ENCODE peak calls at places on chromosomes 13 and 19, in seven cellular contexts. T is ovary; K is HepG2; H is CD4-positive, CD25-positive, alpha-beta regulatory T cell; E is mammary epithelial cell; R is psoas muscle; G is CD8-positive, alpha-beta memory T cell. J is an unnamed sample.

GRCh38 chr19:58571575-58571947 is 1.6 kb downstream of the MZF1 start:
- DNase-seq in T (peak; percentile 23), K (no peak), H (no peak), E (no peak), R (no peak), G (no peak), J (no peak)

GRCh38 chr13:101535192-101535746 is 82.8 kb downstream of the ITGBL1 start:
- DNase-seq in T (no peak), K (no peak), H (no peak), E (no peak), R (no peak), G (no peak), J (no peak)

GRCh38 chr19:43901395-43902390 is 33.4 kb downstream of the ZNF45 start:
- DNase-seq in T (peak; percentile 86), K (peak; percentile 80), H (peak; percentile 53), E (peak; percentile 84), R (peak; percentile 83), G (peak; percentile 68), J (peak; percentile 91)

GRCh38 chr13:71515639-71516038 is 351.4 kb downstream of the DACH1 start:
- DNase-seq in T (no peak), K (no peak), H (no peak), E (no peak), R (no peak), G (no peak), J (no peak)

GRCh38 chr13:73922728-73923393 is 211.3 kb downstream of the KLF12 start:
- DNase-seq in T (no peak), K (no peak), H (no peak), E (no peak), R (no peak), G (no peak), J (no peak)

GRCh38 chr13:91745962-91746361 is 347.5 kb downstream of the GPC5 start:
- DNase-seq in T (no peak), K (no peak), H (no peak), E (no peak), R (no peak), G (no peak), J (no peak)

GRCh38 chr13:73187106-73187505 is 128.3 kb downstream of the KLF5 start:
- DNase-seq in T (no peak), K (no peak), H (no peak), E (no peak), R (no peak), G (no peak), J (no peak)

GRCh38 chr19:13797870-13798269 is 2.6 kb downstream of the ZSWIM4 start:
- DNase-seq in T (no peak), K (no peak), H (no peak), E (peak; percentile 80), R (no peak), G (no peak), J (no peak)

GRCh38 chr13:32932376-32932775 is 83.8 kb upstream of the KL start:
- DNase-seq in T (no peak), K (no peak), H (no peak), E (no peak), R (no peak), G (no peak), J (no peak)

GRCh38 chr19:55158848-55159793 is 1.6 kb upstream of the TNNI3 start:
- DNase-seq in T (no peak), K (no peak), H (no peak), E (no peak), R (peak; percentile 68), G (no peak), J (peak; percentile 84)

GRCh38 chr13:77345150-77345780 is 18.4 kb upstream of the MYCBP2 start:
- DNase-seq in T (no peak), K (no peak), H (no peak), E (no peak), R (no peak), G (no peak), J (no peak)

GRCh38 chr19:15238639-15239155 is 6.4 kb upstream of the EPHX3 start:
- DNase-seq in T (no peak), K (no peak), H (no peak), E (no peak), R (no peak), G (no peak), J (peak; percentile 50)

GRCh38 chr19:45477713-45478453 is 10.1 kb downstream of the FOSB start:
- DNase-seq in T (no peak), K (no peak), H (no peak), E (no peak), R (no peak), G (peak; percentile 63), J (no peak)

GRCh38 chr13:56670563-56670962 is 470.2 kb upstream of the PRR20A start:
- DNase-seq in T (no peak), K (no peak), H (no peak), E (no peak), R (no peak), G (no peak), J (no peak)

GRCh38 chr19:38869836-38870607 is 8.1 kb downstream of the RINL start:
- DNase-seq in T (peak; percentile 87), K (no peak), H (peak; percentile 93), E (peak; percentile 46), R (peak; percentile 89), G (peak; percentile 96), J (peak; percentile 88)

GRCh38 chr13:104773775-104774174 is 1707.6 kb upstream of the SLC10A2 start:
- DNase-seq in T (no peak), K (peak; percentile 8), H (no peak), E (peak; percentile 32), R (no peak), G (no peak), J (no peak)

GRCh38 chr19:49890349-49891311 is 6.1 kb downstream of the IL4I1 start:
- DNase-seq in T (no peak), K (no peak), H (peak; percentile 66), E (peak; percentile 48), R (no peak), G (peak; percentile 71), J (no peak)

GRCh38 chr13:109780880-109781383 is 5.5 kb downstream of the IRS2 start:
- DNase-seq in T (no peak), K (no peak), H (no peak), E (no peak), R (peak; percentile 32), G (no peak), J (no peak)

GRCh38 chr19:2494084-2494446 is 18.1 kb downstream of the GADD45B start:
- DNase-seq in T (no peak), K (no peak), H (no peak), E (peak; percentile 34), R (peak; percentile 46), G (no peak), J (no peak)

GRCh38 chr19:2494447-2495129 is 18.7 kb downstream of the GADD45B start:
- DNase-seq in T (peak; percentile 76), K (no peak), H (peak; percentile 60), E (peak; percentile 43), R (peak; percentile 88), G (peak; percentile 71), J (peak; percentile 83)

GRCh38 chr19:2497186-2497585 is 21.3 kb downstream of the GADD45B start:
- DNase-seq in T (no peak), K (no peak), H (no peak), E (no peak), R (no peak), G (no peak), J (no peak)

GRCh38 chr19:2495651-2496316 is 19.9 kb downstream of the GADD45B start:
- DNase-seq in T (peak; percentile 46), K (no peak), H (no peak), E (no peak), R (peak; percentile 83), G (no peak), J (peak; percentile 77)

DNA sequence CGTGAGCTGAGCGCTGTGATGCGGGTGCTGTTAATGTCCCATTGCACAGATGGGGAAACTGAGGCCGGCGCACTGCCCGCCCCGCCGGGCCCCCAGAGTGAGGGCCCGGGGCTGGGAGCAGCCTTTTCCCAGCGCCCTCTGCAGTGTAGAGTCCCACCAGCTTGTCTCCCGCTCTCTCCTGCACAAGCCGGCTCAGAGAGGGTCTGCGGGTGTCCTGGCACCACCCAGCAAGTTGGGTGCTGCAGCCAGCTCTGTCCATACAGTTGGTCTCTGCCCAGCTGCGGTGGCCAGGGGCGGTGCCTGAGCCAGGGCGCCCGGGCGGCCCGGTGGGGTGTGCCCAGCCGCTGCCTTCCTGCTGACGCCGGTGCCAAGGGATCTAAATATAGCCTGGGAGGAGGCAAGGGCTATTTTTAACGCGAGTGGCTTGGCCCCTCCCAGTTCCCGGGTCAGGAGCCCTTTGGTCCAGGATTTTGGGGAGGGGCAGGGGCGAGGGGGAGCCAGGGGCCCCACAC is 19.3 kb downstream of the GADD45B start:
- DNase-seq in T (peak; percentile 69), K (no peak), H (no peak), E (peak; percentile 55), R (peak; percentile 93), G (no peak), J (peak; percentile 83)
- H3K4me1 ChIP-seq in T (peaks cover 11% of the 10 kb centered on the region), K (peaks cover 54% of the 10 kb centered on the region), H (peaks cover 18% of the 10 kb centered on the region), E (peaks cover 40% of the 10 kb centered on the region), R (peaks cover 35% of the 10 kb centered on the region), G (peaks cover 19% of the 10 kb centered on the region), J (peaks cover 17% of the 10 kb centered on the region)

DNA sequence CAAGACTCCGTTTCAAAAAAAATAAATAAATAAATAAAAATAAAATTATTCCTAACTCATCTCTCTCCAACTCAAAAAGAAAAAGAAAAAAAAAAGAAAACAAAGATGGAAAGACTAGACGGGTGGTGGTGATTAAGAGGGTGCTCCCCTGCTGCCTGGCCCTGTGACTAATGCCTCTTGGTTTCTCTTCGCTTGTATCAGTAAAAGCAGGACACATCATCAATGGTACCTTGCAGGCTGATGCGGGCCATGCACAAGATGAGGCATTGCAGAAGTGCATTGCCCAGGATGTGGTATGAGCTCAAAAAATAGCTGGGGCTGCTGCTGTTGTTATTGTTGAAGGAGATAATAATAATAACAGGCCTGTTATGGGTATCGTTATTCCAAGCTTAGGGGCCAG is 14.6 kb downstream of the ACER1 start:
- DNase-seq in T (no peak), K (no peak), H (no peak), E (peak; percentile 37), R (no peak), G (no peak), J (no peak)
- H3K4me1 ChIP-seq in T (no peaks in the 10 kb centered on the region), K (no peaks in the 10 kb centered on the region), H (no peaks in the 10 kb centered on the region), E (no peaks in the 10 kb centered on the region), R (no peaks in the 10 kb centered on the region), G (no peaks in the 10 kb centered on the region), J (no peaks in the 10 kb centered on the region)

DNA sequence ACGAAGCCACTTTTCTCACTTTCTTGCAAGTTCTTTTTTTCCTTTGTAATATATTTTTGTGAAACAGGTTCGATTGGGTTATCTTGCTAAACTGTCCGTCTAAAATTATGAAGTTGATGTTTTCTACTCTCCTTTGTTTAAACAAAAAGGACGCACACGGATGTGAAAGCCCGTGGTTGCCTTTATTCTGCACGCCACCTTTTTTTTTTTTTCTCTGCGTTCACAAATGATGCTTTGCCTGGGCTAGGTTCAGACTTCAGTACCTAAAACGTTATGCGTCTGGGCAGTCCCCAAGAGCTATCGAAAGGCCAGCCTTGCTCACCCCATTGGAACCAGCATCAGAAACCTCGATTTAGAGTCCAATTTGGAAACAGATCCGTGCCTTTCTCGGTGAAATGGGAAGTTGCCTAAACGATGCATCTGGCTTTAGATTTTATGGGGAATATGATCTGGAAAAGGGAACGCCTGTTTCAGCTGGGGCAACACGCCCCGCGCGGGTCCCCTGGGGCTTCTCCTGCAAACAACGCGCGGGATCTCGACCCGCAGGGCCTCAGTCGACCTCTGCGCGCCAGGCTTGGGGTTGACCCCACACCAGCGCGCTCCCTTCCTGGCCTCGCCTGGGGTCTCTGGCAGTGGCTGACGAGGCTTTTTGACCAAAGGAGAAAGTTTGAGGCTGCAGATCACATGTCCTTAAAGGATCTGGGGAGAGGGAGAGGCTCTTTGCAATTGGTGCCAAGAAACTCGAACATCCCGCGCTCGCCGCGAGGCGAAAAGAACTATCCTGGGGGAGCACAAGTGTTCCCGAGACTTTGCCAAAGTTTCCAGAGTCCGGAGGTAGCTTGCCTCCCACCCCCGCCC is 114.0 kb downstream of the KCNRG start:
- DNase-seq in T (no peak), K (no peak), H (no peak), E (no peak), R (peak; percentile 75), G (no peak), J (no peak)
- H3K4me1 ChIP-seq in T (no peaks in the 10 kb centered on the region), K (peaks cover 37% of the 10 kb centered on the region), H (peaks cover 73% of the 10 kb centered on the region), E (peaks cover 16% of the 10 kb centered on the region), R (peaks cover 14% of the 10 kb centered on the region), G (peaks cover 65% of the 10 kb centered on the region), J (peaks cover 23% of the 10 kb centered on the region)

GRCh38 chr19:18435185-18435841 is 2.6 kb downstream of the ISYNA1 start:
- DNase-seq in T (peak; percentile 51), K (no peak), H (no peak), E (no peak), R (peak; percentile 56), G (peak; percentile 52), J (no peak)
- H3K4me1 ChIP-seq in T (peaks cover 20% of the 10 kb centered on the region), K (peaks cover 23% of the 10 kb centered on the region), H (peaks cover 35% of the 10 kb centered on the region), E (peaks cover 40% of the 10 kb centered on the region), R (peaks cover 18% of the 10 kb centered on the region), G (peaks cover 21% of the 10 kb centered on the region), J (peaks cover 52% of the 10 kb centered on the region)

J was measured in heart right ventricle.